ENCODE peak calls at places on chromosomes 13 and 19, in five cellular contexts. One of them, this sample, is unnamed.

GRCh38 chr13:93775507-93776108 is 549.0 kb downstream of the GPC6 start:
- DNase-seq in epithelial cell of esophagus: peak
- DNase-seq in activated T-cell treated with anti-CD3 and anti-CD28 coated beads, Interleukin-2, amount 50 U/mL, for 72 hours: no peak
- DNase-seq in GM13976: no peak
- DNase-seq in fibroblast of lung: peak
- DNase-seq in this sample: peak

GRCh38 chr19:648305-648704 is 8.6 kb downstream of the FGF22 start:
- DNase-seq in epithelial cell of esophagus: no peak
- DNase-seq in activated T-cell treated with anti-CD3 and anti-CD28 coated beads, Interleukin-2, amount 50 U/mL, for 72 hours: no peak
- DNase-seq in GM13976: no peak
- DNase-seq in fibroblast of lung: no peak
- DNase-seq in this sample: no peak

GRCh38 chr13:29760561-29760960 is 89.9 kb downstream of the UBL3 start:
- DNase-seq in epithelial cell of esophagus: no peak
- DNase-seq in activated T-cell treated with anti-CD3 and anti-CD28 coated beads, Interleukin-2, amount 50 U/mL, for 72 hours: no peak
- DNase-seq in GM13976: no peak
- DNase-seq in fibroblast of lung: peak
- DNase-seq in this sample: no peak

GRCh38 chr13:98571955-98572662 is 4.8 kb downstream of the STK24 start:
- DNase-seq in epithelial cell of esophagus: peak
- DNase-seq in activated T-cell treated with anti-CD3 and anti-CD28 coated beads, Interleukin-2, amount 50 U/mL, for 72 hours: no peak
- DNase-seq in GM13976: no peak
- DNase-seq in fibroblast of lung: peak
- DNase-seq in this sample: no peak

GRCh38 chr13:96539791-96540190 is 449.9 kb downstream of the HS6ST3 start:
- DNase-seq in epithelial cell of esophagus: no peak
- DNase-seq in activated T-cell treated with anti-CD3 and anti-CD28 coated beads, Interleukin-2, amount 50 U/mL, for 72 hours: no peak
- DNase-seq in GM13976: no peak
- DNase-seq in fibroblast of lung: no peak
- DNase-seq in this sample: no peak

GRCh38 chr19:16860996-16861395 is 27.8 kb upstream of the F2RL3 start:
- DNase-seq in epithelial cell of esophagus: no peak
- DNase-seq in activated T-cell treated with anti-CD3 and anti-CD28 coated beads, Interleukin-2, amount 50 U/mL, for 72 hours: no peak
- DNase-seq in GM13976: no peak
- DNase-seq in fibroblast of lung: no peak
- DNase-seq in this sample: no peak

GRCh38 chr13:21997726-21998125 is 326.9 kb downstream of the FGF9 start:
- DNase-seq in epithelial cell of esophagus: no peak
- DNase-seq in activated T-cell treated with anti-CD3 and anti-CD28 coated beads, Interleukin-2, amount 50 U/mL, for 72 hours: no peak
- DNase-seq in GM13976: no peak
- DNase-seq in fibroblast of lung: no peak
- DNase-seq in this sample: no peak

GRCh38 chr19:56170261-56170660 is 5.5 kb upstream of the GALP start:
- DNase-seq in epithelial cell of esophagus: peak
- DNase-seq in activated T-cell treated with anti-CD3 and anti-CD28 coated beads, Interleukin-2, amount 50 U/mL, for 72 hours: no peak
- DNase-seq in GM13976: no peak
- DNase-seq in fibroblast of lung: peak
- DNase-seq in this sample: peak

GRCh38 chr19:19362075-19362474 is 41.4 kb downstream of the MAU2 start:
- DNase-seq in epithelial cell of esophagus: no peak
- DNase-seq in activated T-cell treated with anti-CD3 and anti-CD28 coated beads, Interleukin-2, amount 50 U/mL, for 72 hours: no peak
- DNase-seq in GM13976: no peak
- DNase-seq in fibroblast of lung: no peak
- DNase-seq in this sample: no peak

GRCh38 chr13:49488563-49488962 is 7.2 kb upstream of the PHF11 start:
- DNase-seq in epithelial cell of esophagus: no peak
- DNase-seq in activated T-cell treated with anti-CD3 and anti-CD28 coated beads, Interleukin-2, amount 50 U/mL, for 72 hours: no peak
- DNase-seq in GM13976: no peak
- DNase-seq in fibroblast of lung: no peak
- DNase-seq in this sample: no peak

This sample was measured in kidney glomerular epithelial cell.